ENCODE peak calls at places on chromosomes 5 and 9, in eight cellular contexts. Q, H, J, W, F, G, U and Z are unnamed samples.

GRCh38 chr9:130018260-130018659 is 24.7 kb downstream of the FNBP1 start:
- DNase-seq in U (no peak), Q (no peak), H (no peak), W (no peak), J (no peak), F (no peak), G (no peak), Z (no peak)

GRCh38 chr9:122095010-122095767 is 2.1 kb upstream of the TTLL11 start:
- DNase-seq in J (peak), F (peak), W (no peak), G (peak), Q (no peak), H (peak), U (peak), Z (peak)

GRCh38 chr9:115850548-115851304 is 302.9 kb upstream of the PAPPA start:
- DNase-seq in G (no peak), H (no peak), Q (no peak), J (no peak), F (peak), W (no peak), U (no peak), Z (no peak)

GRCh38 chr5:53991942-53992341 is 318.4 kb downstream of the ARL15 start:
- DNase-seq in U (no peak), J (no peak), F (peak), H (no peak), G (no peak), W (no peak), Q (no peak), Z (no peak)

GRCh38 chr9:37529111-37529510 is 43.4 kb downstream of the POLR1E start:
- DNase-seq in H (no peak), Q (no peak), U (no peak), G (no peak), F (no peak), J (no peak), W (no peak), Z (no peak)

GRCh38 chr9:124256517-124257069 is 1.2 kb upstream of the NEK6 start:
- DNase-seq in W (no peak), H (peak), Q (no peak), F (peak), U (no peak), J (no peak), G (no peak), Z (peak)

GRCh38 chr9:93649610-93650261 is 73.4 kb downstream of the PHF2 start:
- DNase-seq in F (no peak), U (no peak), H (no peak), W (no peak), G (no peak), Q (peak), J (no peak), Z (no peak)

GRCh38 chr9:34869390-34869789 is 88.7 kb upstream of the PHF24 start:
- DNase-seq in F (peak), G (peak), W (no peak), J (no peak), U (no peak), H (no peak), Q (no peak), Z (no peak)

GRCh38 chr5:37641933-37642332 is 197.9 kb downstream of the GDNF start:
- DNase-seq in F (no peak), U (no peak), W (no peak), J (no peak), G (no peak), H (no peak), Q (no peak), Z (no peak)

GRCh38 chr5:68315679-68316271 is 100.2 kb downstream of the PIK3R1 start:
- DNase-seq in H (no peak), F (no peak), G (no peak), Q (no peak), J (no peak), W (no peak), U (no peak), Z (no peak)

GRCh38 chr5:16889203-16889971 is 46.7 kb downstream of the MYO10 start:
- DNase-seq in U (no peak), F (peak), W (no peak), G (no peak), H (no peak), Q (no peak), J (no peak), Z (no peak)

GRCh38 chr9:13186091-13186490 is 93.4 kb downstream of the MPDZ start:
- DNase-seq in G (no peak), H (no peak), Q (no peak), U (no peak), F (no peak), J (no peak), W (no peak), Z (no peak)

GRCh38 chr5:100855295-100855694 is 47.8 kb downstream of the ST8SIA4 start:
- DNase-seq in Q (no peak), G (no peak), F (no peak), U (no peak), H (no peak), W (no peak), J (no peak), Z (no peak)
- TF ChIP-seq CTCF in Q (no peak), G (no peak), F (no peak), U (no peak), H (no peak), W (no peak), J (no peak), Z (no peak)

DNA sequence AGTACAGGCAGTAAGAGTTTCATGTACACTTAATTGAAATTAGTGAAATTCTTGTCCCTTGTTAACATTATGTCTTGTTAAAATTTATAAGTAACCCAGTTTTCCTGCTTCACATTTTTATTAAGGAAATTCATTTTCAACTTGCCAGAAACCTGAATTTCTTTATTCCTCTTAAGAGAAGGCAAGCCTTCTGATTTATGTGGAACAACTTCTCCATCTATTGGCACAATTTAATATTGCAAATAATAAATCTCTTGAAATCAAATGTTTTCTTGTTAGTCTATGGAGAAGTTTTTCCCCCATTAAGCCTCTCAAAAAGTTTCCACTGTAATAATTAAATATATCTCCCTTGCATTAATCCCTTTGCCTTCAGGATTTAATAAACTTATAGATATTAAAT is 33.8 kb upstream of the ACO1 start:
- DNase-seq in W (no peak), U (no peak), H (no peak), F (peak), G (no peak), J (no peak), Q (no peak), Z (no peak)
- TF ChIP-seq CTCF in W (peak), U (peak), H (no peak), F (peak), G (peak), J (peak), Q (peak), Z (peak)

DNA sequence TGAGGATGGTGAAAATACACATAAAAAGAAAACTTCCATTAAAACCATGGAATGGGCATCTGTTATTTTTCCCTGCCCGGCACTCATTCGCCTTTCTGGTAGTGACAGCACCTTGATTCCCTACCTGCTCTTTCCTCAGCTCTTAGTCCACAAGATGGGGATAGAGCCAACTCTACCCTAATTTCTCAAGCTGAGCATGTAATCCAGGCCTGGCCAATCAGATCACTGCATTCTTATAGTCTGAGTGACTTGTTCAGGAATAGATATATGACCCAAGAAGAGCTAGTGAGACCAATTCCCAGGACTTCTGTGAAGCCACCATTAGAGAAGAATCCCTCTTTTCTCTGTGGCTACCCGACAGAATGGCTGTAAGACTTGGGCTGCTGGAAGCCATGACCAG is 58.1 kb downstream of the TSSK1B start:
- DNase-seq in F (no peak), J (no peak), W (no peak), G (no peak), H (no peak), Q (no peak), U (no peak), Z (no peak)
- TF ChIP-seq CTCF in F (no peak), J (no peak), W (no peak), G (no peak), H (no peak), Q (no peak), U (no peak), Z (no peak)

GRCh38 chr5:172795401-172795977 is 24.5 kb upstream of the DUSP1 start:
- DNase-seq in W (peak), F (peak), G (no peak), Q (peak), H (peak), J (no peak), U (no peak), Z (no peak)
- TF ChIP-seq CTCF in W (no peak), F (no peak), G (peak), Q (no peak), H (no peak), J (no peak), U (no peak), Z (no peak)

GRCh38 chr5:23268136-23268535 is 239.3 kb upstream of the PRDM9 start:
- DNase-seq in F (no peak), H (no peak), J (no peak), U (no peak), Q (no peak), G (no peak), W (no peak), Z (no peak)
- TF ChIP-seq CTCF in F (no peak), H (no peak), J (no peak), U (no peak), Q (no peak), G (no peak), W (no peak), Z (no peak)

GRCh38 chr9:127580371-127580770 is 31.7 kb upstream of the STXBP1 start:
- DNase-seq in U (no peak), H (no peak), G (no peak), J (no peak), W (no peak), F (no peak), Q (no peak), Z (no peak)

GRCh38 chr9:127578627-127578951 is 33.5 kb upstream of the STXBP1 start:
- DNase-seq in H (no peak), Q (no peak), J (no peak), U (no peak), W (no peak), F (no peak), G (no peak), Z (no peak)

GRCh38 chr9:127580879-127581278 is 31.2 kb upstream of the STXBP1 start:
- DNase-seq in J (no peak), W (no peak), H (no peak), Q (no peak), U (no peak), F (no peak), G (no peak), Z (no peak)

GRCh38 chr9:127575875-127576778 is 36.0 kb upstream of the STXBP1 start:
- DNase-seq in G (no peak), J (no peak), F (no peak), U (no peak), Q (no peak), W (no peak), H (no peak), Z (no peak)

GRCh38 chr9:127578952-127579853 is 32.9 kb upstream of the STXBP1 start:
- DNase-seq in G (no peak), Q (peak), H (peak), U (no peak), F (peak), J (peak), W (peak), Z (peak)
- TF ChIP-seq CTCF in G (peak), Q (no peak), H (no peak), U (peak), F (peak), J (peak), W (peak), Z (no peak)